ENCODE peak calls at places on chromosomes 4 and X, in six cellular contexts. L is foreskin fibroblast, K is RWPE1, G is cardiac muscle cell, H is left ventricle myocardium inferior, R is endothelial cell. M is an unnamed sample.
A peak's percentile ranks its signal among the peaks of the same experiment; 100 is the strongest.

GRCh38 chr4:173248690-173249089 is 80.1 kb downstream of the GALNT7 start:
- DNase-seq in G (no peak), L (no peak), H (no peak), K (no peak), R (no peak), M (no peak)

GRCh38 chr4:53531695-53532224 is 59.5 kb downstream of the LNX1 start:
- DNase-seq in L (no peak), R (no peak), G (no peak), H (no peak), K (no peak), M (no peak)

GRCh38 chr4:25092139-25092538 is 61.4 kb upstream of the LGI2 start:
- DNase-seq in R (peak; percentile 36), L (no peak), K (no peak), G (no peak), H (no peak), M (no peak)

GRCh38 chr4:110484767-110485166 is 8.8 kb downstream of the ENPEP start:
- DNase-seq in R (no peak), G (no peak), K (peak; percentile 7), L (peak; percentile 92), H (no peak), M (peak; percentile 90)

GRCh38 chr4:104420766-104421165 is 73.9 kb downstream of the CXXC4 start:
- DNase-seq in G (peak; percentile 13), K (no peak), L (no peak), R (no peak), H (no peak), M (no peak)

GRCh38 chrX:68685722-68686683 is 38.5 kb downstream of the STARD8 start:
- DNase-seq in K (no peak), R (peak; percentile 63), L (peak; percentile 45), G (peak; percentile 19), H (peak; percentile 53), M (no peak)

GRCh38 chrX:103101280-103102042 is 8.5 kb upstream of the NXF3 start:
- DNase-seq in K (no peak), H (no peak), G (peak; percentile 37), R (no peak), L (no peak), M (no peak)

GRCh38 chr4:89434364-89434988 is 126.9 kb upstream of the GPRIN3 start:
- DNase-seq in R (no peak), H (no peak), L (peak; percentile 54), G (peak; percentile 53), K (peak; percentile 12), M (peak; percentile 36)

GRCh38 chr4:163681208-163681821 is 186.8 kb downstream of the TMA16 start:
- DNase-seq in L (no peak), R (peak; percentile 13), K (no peak), G (peak; percentile 80), H (no peak), M (no peak)

GRCh38 chr4:22707390-22707789 is 14.7 kb downstream of the GBA3 start:
- DNase-seq in R (no peak), K (no peak), L (no peak), G (no peak), H (no peak), M (no peak)

GRCh38 chr4:121072836-121073362 is 564 bp upstream of the NDNF start:
- DNase-seq in G (peak; percentile 44), L (peak; percentile 45), K (no peak), R (peak; percentile 37), H (peak; percentile 19), M (no peak)

GRCh38 chr4:156252300-156253016 is 298.8 kb upstream of the CTSO start:
- DNase-seq in H (no peak), G (no peak), L (no peak), R (no peak), K (no peak), M (peak; percentile 28)

GRCh38 chr4:88275949-88276515 is 8.3 kb downstream of the PPM1K start:
- DNase-seq in G (no peak), H (no peak), R (no peak), K (no peak), L (no peak), M (peak; percentile 14)

GRCh38 chr4:52036875-52037274 is 1.2 kb downstream of the SGCB start:
- DNase-seq in K (no peak), L (peak; percentile 40), R (no peak), G (no peak), H (no peak), M (no peak)

GRCh38 chr4:81527115-81527514 is 55.4 kb upstream of the RASGEF1B start:
- DNase-seq in L (no peak), K (no peak), R (no peak), H (peak; percentile 62), G (no peak), M (no peak)

GRCh38 chr4:150368667-150369066 is 213.3 kb upstream of the MAB21L2 start:
- DNase-seq in G (no peak), K (no peak), H (no peak), L (no peak), R (no peak), M (no peak)

GRCh38 chr4:41132055-41132683 is 82.2 kb downstream of the APBB2 start:
- DNase-seq in G (no peak), R (no peak), L (no peak), K (peak; percentile 53), H (no peak), M (no peak)

GRCh38 chrX:78237127-78237526 is 90.3 kb downstream of the CYSLTR1 start:
- DNase-seq in G (no peak), H (no peak), K (no peak), L (peak; percentile 25), R (no peak), M (no peak)

GRCh38 chr4:3857316-3857926 is 91.2 kb downstream of the ADRA2C start:
- DNase-seq in R (no peak), G (no peak), L (peak; percentile 38), H (no peak), K (no peak), M (no peak)

GRCh38 chr4:140648716-140649115 is 80.0 kb upstream of the UCP1 start:
- DNase-seq in G (no peak), H (no peak), L (no peak), R (no peak), K (no peak), M (no peak)

GRCh38 chr4:83617371-83618021 is 81.6 kb downstream of the GPAT3 start:
- DNase-seq in G (no peak), L (no peak), H (no peak), R (no peak), K (no peak), M (no peak)

GRCh38 chrX:34915463-34916225 is 27.0 kb upstream of the FAM47B start:
- DNase-seq in R (no peak), G (peak; percentile 24), K (peak; percentile 12), H (no peak), L (no peak), M (no peak)

GRCh38 chr4:95209942-95210341 is 338.8 kb downstream of the UNC5C start:
- DNase-seq in H (no peak), G (no peak), L (no peak), K (no peak), R (no peak), M (no peak)

GRCh38 chr4:36348403-36348938 is 67.1 kb downstream of the DTHD1 start:
- DNase-seq in R (no peak), K (no peak), H (no peak), G (no peak), L (no peak), M (no peak)

GRCh38 chr4:48816971-48817370 is 13.9 kb upstream of the OCIAD1 start:
- DNase-seq in G (no peak), L (no peak), K (no peak), R (no peak), H (no peak), M (no peak)

GRCh38 chr4:105350859-105351494 is 122.9 kb downstream of the PPA2 start:
- DNase-seq in R (no peak), K (no peak), H (no peak), G (no peak), L (peak; percentile 38), M (no peak)

GRCh38 chrX:48911407-48912182 is at the start of gene SLC35A2:
- DNase-seq in K (peak; percentile 75), G (peak; percentile 91), H (peak; percentile 80), R (peak; percentile 62), L (peak; percentile 79), M (peak; percentile 66)

DNA sequence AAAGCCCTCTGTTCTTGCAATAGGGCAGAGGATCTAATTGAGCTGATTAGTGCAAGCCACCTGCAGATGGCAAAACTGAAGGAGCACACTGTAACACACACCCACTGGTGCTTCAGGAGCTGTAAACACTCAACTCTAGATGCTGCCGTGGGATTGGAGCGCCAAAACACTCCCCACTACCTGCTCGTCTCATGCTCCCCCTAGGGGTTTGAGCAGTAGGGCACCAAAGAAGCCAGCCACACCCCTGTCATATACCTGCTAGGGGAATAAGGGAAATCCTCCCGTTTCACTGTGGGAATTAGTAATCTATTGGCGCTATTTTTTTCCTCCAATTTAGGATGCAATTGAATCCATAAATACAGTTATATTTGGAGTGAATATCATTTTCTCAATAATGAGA is 360.2 kb downstream of the GLUD2 start:
- DNase-seq in L (no peak), K (no peak), R (no peak), G (no peak), H (no peak), M (no peak)
- TF ChIP-seq CTCF in L (no peak), K (no peak), R (no peak), G (no peak), H (no peak), M (no peak)

DNA sequence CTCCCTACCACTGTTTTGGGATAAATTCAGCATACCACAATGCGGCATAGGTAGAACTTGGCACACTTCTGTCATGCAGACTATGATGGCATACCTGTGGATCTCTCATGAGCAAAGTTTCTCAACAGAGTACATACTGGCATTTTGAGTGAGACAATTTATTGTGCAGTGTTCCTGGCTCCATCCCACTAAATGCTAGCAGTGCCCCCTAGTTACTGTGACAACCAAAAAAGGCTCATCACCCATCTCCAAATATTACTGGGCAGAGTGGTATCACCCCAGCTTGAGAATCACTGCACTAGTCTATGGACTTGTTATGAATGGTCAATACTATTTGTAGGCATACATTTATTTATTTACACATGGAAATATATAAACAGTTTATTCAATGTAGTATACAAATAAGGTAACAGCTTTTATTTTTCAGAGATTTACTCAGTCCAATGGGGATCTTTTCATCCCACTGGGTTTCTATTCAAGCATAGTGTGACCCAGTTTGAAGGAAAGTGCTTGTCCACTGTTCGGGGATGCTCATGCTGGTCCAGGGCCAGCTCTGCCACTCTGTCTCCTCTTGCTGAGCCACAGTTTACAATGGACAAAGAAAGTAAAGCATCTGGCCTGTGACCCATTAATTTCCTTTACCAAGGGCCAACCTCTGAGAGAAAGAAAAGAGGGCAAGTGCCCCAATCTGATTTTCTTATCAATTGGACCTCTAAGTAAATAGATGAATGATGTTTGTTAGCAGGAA is 81.0 kb upstream of the IL2 start:
- DNase-seq in L (no peak), R (no peak), H (no peak), K (no peak), G (no peak), M (no peak)
- TF ChIP-seq CTCF in L (no peak), R (no peak), H (no peak), K (no peak), G (no peak), M (no peak)

GRCh38 chr4:87041142-87041541 is 106.3 kb downstream of the AFF1 start:
- DNase-seq in L (peak; percentile 34), R (no peak), G (no peak), H (no peak), K (no peak), M (no peak)
- TF ChIP-seq CTCF in L (no peak), R (no peak), G (no peak), H (no peak), K (no peak), M (no peak)

DNA sequence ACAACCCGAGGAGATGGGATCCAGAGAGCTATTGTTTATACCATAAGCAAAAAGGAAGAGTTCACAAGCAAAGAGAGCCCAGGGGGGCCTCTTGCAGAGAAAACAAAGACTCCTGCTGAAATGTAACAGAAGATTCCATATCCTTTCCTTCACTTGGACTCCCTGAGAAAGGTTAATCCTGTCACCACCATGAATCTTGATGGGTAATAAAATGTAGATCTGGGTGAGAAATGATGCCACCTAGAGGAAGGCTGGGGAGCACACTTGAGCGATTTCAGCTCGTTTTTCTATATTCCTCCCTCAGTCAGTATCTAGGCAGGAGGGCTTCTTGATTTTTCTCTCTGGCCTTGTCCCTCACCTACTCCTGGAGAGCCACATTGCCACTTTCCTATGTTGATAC is 10.2 kb upstream of the KCNE5 start:
- DNase-seq in K (peak; percentile 3), G (peak; percentile 41), H (no peak), L (peak; percentile 48), R (no peak), M (peak; percentile 11)
- TF ChIP-seq CTCF in K (peak; percentile 18), G (peak; percentile 57), H (peak; percentile 53), L (peak; percentile 27), R (peak; percentile 49), M (peak; percentile 73)